ENCODE peak calls at places on chromosomes 16 and 17, in seven cellular contexts. Q is fibroblast of villous mesenchyme, U is heart left ventricle, R is IMR-90, V is mucosa of descending colon, C is fibroblast of pulmonary artery, G is SJSA1. S is an unnamed sample.

GRCh38 chr16:81697321-81697885 is 81.7 kb upstream of the PLCG2 start:
- DNase-seq in R (peak), G (peak), C (peak), V (peak), Q (peak), U (no peak), S (peak)

GRCh38 chr17:81399481-81400153 is 4.4 kb downstream of the BAHCC1 start:
- DNase-seq in C (no peak), R (no peak), G (no peak), V (no peak), Q (peak), U (no peak), S (no peak)

GRCh38 chr17:77570565-77570898 is 388.0 kb upstream of the TNRC6C start:
- DNase-seq in U (no peak), C (no peak), V (no peak), R (no peak), G (no peak), Q (no peak), S (no peak)

GRCh38 chr17:81710514-81711308 is 1.4 kb upstream of the SLC25A10 start:
- DNase-seq in G (no peak), V (peak), U (no peak), Q (peak), R (no peak), C (peak), S (peak)

GRCh38 chr17:51435641-51436091 is 175.3 kb downstream of the UTP18 start:
- DNase-seq in U (no peak), Q (no peak), V (peak), C (peak), R (peak), G (peak), S (peak)

GRCh38 chr16:88452485-88453216 is 429 bp upstream of the ZFPM1 start:
- DNase-seq in V (peak), Q (peak), C (peak), R (peak), G (peak), U (peak), S (peak)

GRCh38 chr16:1262210-1262845 is 6.5 kb downstream of the TPSD1 start:
- DNase-seq in G (no peak), C (no peak), V (no peak), U (no peak), R (no peak), Q (no peak), S (no peak)

GRCh38 chr17:40448639-40449261 is 5.5 kb downstream of the IGFBP4 start:
- DNase-seq in U (no peak), G (no peak), R (peak), C (peak), V (peak), Q (peak), S (peak)

GRCh38 chr17:8829036-8829941 is 30.1 kb upstream of the MFSD6L start:
- DNase-seq in V (no peak), Q (no peak), R (no peak), U (no peak), G (no peak), C (no peak), S (no peak)

GRCh38 chr16:77472262-77472661 is 37.4 kb upstream of the ADAMTS18 start:
- DNase-seq in R (no peak), U (no peak), G (no peak), Q (no peak), C (no peak), V (no peak), S (no peak)

GRCh38 chr16:2471016-2471652 is at the start of gene NTN3:
- DNase-seq in G (no peak), V (peak), Q (no peak), R (no peak), C (no peak), U (no peak), S (no peak)

GRCh38 chr16:86611517-86611840 is 33.1 kb downstream of the FOXL1 start:
- DNase-seq in V (no peak), U (peak), R (peak), Q (peak), C (peak), G (no peak), S (peak)

GRCh38 chr17:12812877-12813276 is 23.6 kb downstream of the ARHGAP44 start:
- DNase-seq in R (no peak), U (no peak), V (no peak), C (peak), G (no peak), Q (no peak), S (peak)

GRCh38 chr17:21161498-21162393 is 35.0 kb downstream of the DHRS7B start:
- DNase-seq in V (no peak), Q (peak), C (peak), U (no peak), G (no peak), R (peak), S (peak)

GRCh38 chr17:56320443-56320842 is 167.2 kb downstream of the ANKFN1 start:
- DNase-seq in U (no peak), V (no peak), R (peak), G (peak), C (no peak), Q (no peak), S (no peak)

GRCh38 chr16:83992624-83993023 is 24.6 kb downstream of the NECAB2 start:
- DNase-seq in C (peak), U (peak), V (no peak), G (no peak), Q (peak), R (peak), S (peak)

GRCh38 chr16:3195975-3196374 is 8.0 kb downstream of the OR1F1 start:
- DNase-seq in C (no peak), Q (no peak), R (no peak), V (no peak), G (no peak), U (no peak), S (peak)

GRCh38 chr17:30717290-30718098 is 107.0 kb downstream of the CRLF3 start:
- DNase-seq in Q (no peak), C (no peak), R (no peak), V (peak), U (no peak), G (no peak), S (no peak)

GRCh38 chr17:73697872-73698271 is 53.6 kb upstream of the SDK2 start:
- DNase-seq in Q (no peak), R (no peak), V (peak), C (no peak), G (peak), U (no peak), S (no peak)

GRCh38 chr16:67394271-67395104 is 1.2 kb upstream of the TPPP3 start:
- DNase-seq in C (no peak), G (peak), V (peak), U (peak), Q (no peak), R (no peak), S (no peak)

GRCh38 chr16:67393790-67394270 is 532 bp upstream of the TPPP3 start:
- DNase-seq in R (no peak), G (no peak), U (no peak), C (no peak), V (peak), Q (no peak), S (no peak)

GRCh38 chr16:67392301-67393059 is 818 bp downstream of the TPPP3 start:
- DNase-seq in G (no peak), V (no peak), R (no peak), U (no peak), C (no peak), Q (no peak), S (no peak)

GRCh38 chr16:67391424-67392300 is 1.6 kb downstream of the TPPP3 start:
- DNase-seq in R (no peak), U (peak), G (no peak), Q (no peak), V (peak), C (no peak), S (no peak)

GRCh38 chr16:67393111-67393789 is at the start of gene TPPP3:
- DNase-seq in R (peak), Q (peak), G (peak), V (peak), C (peak), U (peak), S (peak)
- H3K4me3 ChIP-seq in R (peak), Q (peak), G (peak), V (no peak), C (no peak), U (peak), S (peak)

GRCh38 chr16:89710709-89711564 is 9.4 kb upstream of the SPATA2L start:
- DNase-seq in G (peak), C (no peak), Q (no peak), U (no peak), R (no peak), V (no peak), S (no peak)

GRCh38 chr16:89709716-89710480 is 8.4 kb upstream of the SPATA2L start:
- DNase-seq in Q (no peak), G (no peak), V (no peak), C (no peak), R (no peak), U (no peak), S (no peak)

GRCh38 chr16:89711601-89712475 is 8.9 kb downstream of the VPS9D1 start:
- DNase-seq in V (peak), C (peak), G (peak), Q (peak), U (no peak), R (peak), S (peak)

GRCh38 chr16:89709166-89709565 is 7.7 kb upstream of the SPATA2L start:
- DNase-seq in Q (no peak), R (no peak), V (no peak), G (no peak), C (no peak), U (no peak), S (no peak)

GRCh38 chr16:89712476-89712805 is 8.3 kb downstream of the VPS9D1 start:
- DNase-seq in U (no peak), C (peak), G (no peak), R (peak), Q (peak), V (no peak), S (no peak)
- H3K4me3 ChIP-seq in U (no peak), C (peak), G (no peak), R (no peak), Q (peak), V (no peak), S (peak)

DNA sequence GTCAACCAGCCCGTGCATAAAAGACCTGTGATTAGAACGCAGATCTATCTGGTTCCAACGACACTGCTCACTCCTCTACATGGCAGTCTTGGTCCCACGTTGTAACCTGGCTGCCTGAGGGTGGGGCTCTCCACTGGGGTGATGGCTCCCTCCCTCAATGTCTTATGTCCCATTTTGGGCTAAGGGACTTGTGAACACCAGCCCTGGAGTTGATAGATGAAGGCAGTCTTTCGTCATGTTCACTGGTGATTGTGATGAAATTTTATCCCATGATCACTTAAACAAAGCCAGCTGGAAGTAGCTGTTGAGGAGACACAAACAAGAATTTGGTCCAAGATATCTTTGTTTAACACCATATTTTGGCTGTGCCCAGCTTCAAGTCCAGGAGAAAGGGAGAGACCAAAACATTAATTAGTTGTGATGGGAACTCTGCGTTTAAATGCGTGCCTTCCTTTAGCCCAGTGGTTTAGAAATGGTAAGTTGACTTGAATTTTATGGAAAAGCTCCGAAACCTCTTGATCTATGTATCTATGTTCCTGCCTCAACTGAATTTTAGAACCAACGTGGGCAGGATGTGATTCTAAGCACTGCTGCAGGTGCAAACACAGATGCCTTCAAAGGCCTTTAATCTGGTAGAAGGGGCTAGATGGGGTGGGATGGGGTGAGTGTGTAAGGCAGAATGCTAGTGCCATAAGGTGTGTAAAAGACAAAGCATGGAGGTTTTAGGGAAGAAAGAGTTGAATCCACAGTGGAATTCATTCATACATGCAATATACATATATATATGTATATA is 186.8 kb upstream of the IRX3 start:
- DNase-seq in Q (peak), R (no peak), U (no peak), G (no peak), C (no peak), V (no peak), S (peak)
- H3K4me3 ChIP-seq in Q (no peak), R (no peak), U (no peak), G (no peak), C (no peak), V (no peak), S (no peak)

GRCh38 chr17:75976175-75976848 is 2.7 kb downstream of the ACOX1 start:
- DNase-seq in R (peak), C (no peak), V (no peak), Q (peak), G (no peak), U (no peak), S (peak)
- H3K4me3 ChIP-seq in R (no peak), C (peak), V (no peak), Q (peak), G (no peak), U (peak), S (peak)

DNA sequence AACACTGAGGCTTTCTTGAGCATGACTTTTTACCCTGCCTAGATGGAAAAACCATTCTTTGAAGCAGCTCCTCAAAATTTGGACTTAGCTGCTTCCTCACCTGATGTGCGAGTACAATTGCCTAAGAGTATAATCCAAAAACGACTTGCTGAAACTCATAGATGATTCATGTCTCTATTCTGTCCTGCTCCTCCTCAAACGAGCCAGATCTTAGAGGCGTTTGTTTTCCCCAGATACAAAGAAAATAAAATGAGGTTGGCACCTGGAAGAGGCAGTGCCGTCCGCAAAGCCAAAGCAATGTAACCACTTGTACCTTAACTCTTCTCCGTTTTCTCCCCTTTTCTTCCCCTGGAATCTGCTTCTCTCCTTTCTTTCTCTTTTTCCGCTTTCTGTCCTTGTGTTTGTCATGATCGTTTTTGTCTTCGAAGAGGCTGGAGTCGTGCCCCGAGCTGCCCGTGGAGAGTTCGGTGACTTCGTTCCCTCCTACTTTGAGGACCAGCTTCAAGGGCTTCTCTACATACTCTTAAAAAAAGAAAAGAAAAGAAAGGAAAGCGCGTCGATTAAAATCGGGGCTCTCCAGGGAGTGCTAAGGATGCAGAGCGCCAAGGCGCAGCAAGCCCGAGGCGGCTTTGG is 895 bp downstream of the BRD7 start:
- DNase-seq in G (no peak), V (no peak), U (no peak), C (no peak), Q (no peak), R (no peak), S (peak)
- H3K4me3 ChIP-seq in G (peak), V (peak), U (peak), C (peak), Q (peak), R (peak), S (peak)

GRCh38 chr17:48909796-48910195 is 1.6 kb downstream of the UBE2Z start:
- DNase-seq in R (peak), V (no peak), C (no peak), G (no peak), Q (peak), U (no peak), S (no peak)

GRCh38 chr17:48908853-48909394 is 717 bp downstream of the UBE2Z start:
- DNase-seq in R (peak), C (peak), G (peak), U (peak), Q (peak), V (peak), S (peak)

GRCh38 chr17:48908047-48908843 is at the start of gene UBE2Z:
- DNase-seq in C (peak), U (peak), V (peak), Q (peak), G (peak), R (peak), S (peak)

GRCh38 chr17:48912476-48912875 is 4.3 kb downstream of the UBE2Z start:
- DNase-seq in Q (no peak), R (no peak), V (no peak), G (no peak), C (no peak), U (no peak), S (peak)

GRCh38 chr17:48910370-48910769 is 2.2 kb downstream of the UBE2Z start:
- DNase-seq in V (no peak), Q (no peak), C (no peak), G (no peak), U (no peak), R (no peak), S (no peak)
- H3K4me3 ChIP-seq in V (no peak), Q (peak), C (peak), G (no peak), U (peak), R (no peak), S (peak)

GRCh38 chr17:48645639-48646182 is 19.6 kb upstream of the HOXB9 start:
- DNase-seq in V (no peak), C (no peak), U (no peak), G (no peak), R (no peak), Q (no peak), S (no peak)

GRCh38 chr17:48646183-48647102 is 20.3 kb upstream of the HOXB9 start:
- DNase-seq in Q (no peak), R (no peak), V (peak), G (no peak), U (no peak), C (no peak), S (no peak)

GRCh38 chr17:48649741-48650140 is 23.6 kb upstream of the HOXB9 start:
- DNase-seq in G (no peak), V (no peak), Q (no peak), R (no peak), U (no peak), C (no peak), S (no peak)

GRCh38 chr17:48647103-48647963 is 21.2 kb upstream of the HOXB9 start:
- DNase-seq in V (peak), U (no peak), G (no peak), Q (no peak), R (no peak), C (no peak), S (no peak)

GRCh38 chr17:48647964-48648245 is 21.7 kb upstream of the HOXB9 start:
- DNase-seq in Q (no peak), C (no peak), V (no peak), G (no peak), U (no peak), R (no peak), S (no peak)
- H3K4me3 ChIP-seq in Q (no peak), C (no peak), V (no peak), G (no peak), U (no peak), R (no peak), S (no peak)

GRCh38 chr16:53056528-53056881 is 1.7 kb downstream of the CHD9 start:
- DNase-seq in V (no peak), R (peak), C (peak), Q (peak), G (no peak), U (no peak), S (peak)
- H3K4me3 ChIP-seq in V (no peak), R (no peak), C (no peak), Q (no peak), G (no peak), U (peak), S (no peak)